ENCODE peak calls at places on chromosomes 16 and 17, in nine cellular contexts. E is HCT116, L is breast epithelium, Y is suprapubic skin, N is heart left ventricle, B is adrenal gland, J is IMR-90, X is A549, A is spleen. I is an unnamed sample. For H3K4me1, the result is how much of the 10 kb centered on the place peaks cover.

GRCh38 chr17:2701996-2702741 is 9.4 kb downstream of the CLUH start:
- DNase-seq in E (no peak), L (peak), Y (peak), N (peak), B (no peak), J (no peak), X (no peak), A (peak), I (no peak)

GRCh38 chr16:20865420-20866126 is 34.6 kb downstream of the DCUN1D3 start:
- DNase-seq in E (peak), L (no peak), Y (no peak), N (no peak), B (no peak), J (peak), X (no peak), A (no peak), I (no peak)

GRCh38 chr16:21116148-21116693 is 34.4 kb downstream of the DNAH3 start:
- DNase-seq in E (no peak), L (no peak), Y (no peak), N (no peak), B (peak), J (no peak), X (no peak), A (no peak), I (no peak)

GRCh38 chr17:62093188-62094155 is 28.4 kb upstream of the MED13 start:
- DNase-seq in E (peak), L (no peak), Y (no peak), N (no peak), B (peak), J (peak), X (peak), A (no peak), I (no peak)

GRCh38 chr16:79008869-79009179 is 591.7 kb downstream of the MAF start:
- DNase-seq in E (no peak), L (no peak), Y (no peak), N (no peak), B (no peak), J (no peak), X (no peak), A (no peak), I (no peak)

GRCh38 chr17:30926516-30926915 is 4.8 kb downstream of the ADAP2 start:
- DNase-seq in E (no peak), L (no peak), Y (peak), N (no peak), B (no peak), J (peak), X (no peak), A (no peak), I (no peak)

GRCh38 chr17:61805399-61805798 is 57.9 kb downstream of the BRIP1 start:
- DNase-seq in E (peak), L (no peak), Y (no peak), N (no peak), B (no peak), J (peak), X (no peak), A (no peak), I (no peak)

GRCh38 chr17:77529328-77529650 is 388.5 kb downstream of the SEC14L1 start:
- DNase-seq in E (no peak), L (no peak), Y (peak), N (no peak), B (no peak), J (no peak), X (no peak), A (no peak), I (no peak)

GRCh38 chr17:58677204-58677880 is 14.5 kb downstream of the TEX14 start:
- DNase-seq in E (no peak), L (no peak), Y (no peak), N (no peak), B (no peak), J (peak), X (no peak), A (no peak), I (no peak)

GRCh38 chr17:67610061-67610460 is 107.7 kb upstream of the NOL11 start:
- DNase-seq in E (no peak), L (no peak), Y (no peak), N (no peak), B (no peak), J (no peak), X (no peak), A (no peak), I (no peak)

GRCh38 chr16:67760831-67761230 is 41.7 kb upstream of the GFOD2 start:
- DNase-seq in E (no peak), L (no peak), Y (no peak), N (no peak), B (no peak), J (no peak), X (no peak), A (no peak), I (no peak)

GRCh38 chr17:63819585-63820537 is 7.4 kb upstream of the PSMC5 start:
- DNase-seq in E (no peak), L (no peak), Y (no peak), N (no peak), B (no peak), J (no peak), X (no peak), A (no peak), I (no peak)
- TF ChIP-seq POLR2A in E (no peak), L (no peak), Y (no peak), N (no peak), B (no peak), J (no peak), X (no peak), A (no peak), I (no peak)

DNA sequence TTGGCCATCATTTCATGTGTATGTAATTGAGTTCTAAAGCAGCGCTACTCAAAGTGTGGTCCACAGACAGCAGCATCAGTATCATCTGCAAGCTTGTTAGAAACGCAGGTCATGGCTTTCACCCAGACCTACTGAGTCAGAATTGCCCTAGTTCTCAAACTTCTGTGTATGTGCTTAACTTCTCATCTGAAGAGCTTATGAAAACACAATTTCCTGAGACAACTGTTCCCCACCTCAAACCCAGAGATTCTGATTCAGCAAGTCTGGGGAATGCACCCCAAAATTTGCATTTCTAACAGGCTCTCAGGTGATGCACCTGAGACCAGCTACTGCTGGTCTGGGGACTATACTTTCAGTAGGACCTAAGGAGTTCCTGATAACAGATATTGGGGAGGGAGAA is 29.1 kb upstream of the SKAP1 start:
- DNase-seq in E (no peak), L (no peak), Y (no peak), N (no peak), B (no peak), J (no peak), X (no peak), A (no peak), I (no peak)
- H3K4me1 ChIP-seq in E (under half), L (under half), Y (under half), N (under half), B (under half), J (under half), X (under half), A (under half), I (under half)

DNA sequence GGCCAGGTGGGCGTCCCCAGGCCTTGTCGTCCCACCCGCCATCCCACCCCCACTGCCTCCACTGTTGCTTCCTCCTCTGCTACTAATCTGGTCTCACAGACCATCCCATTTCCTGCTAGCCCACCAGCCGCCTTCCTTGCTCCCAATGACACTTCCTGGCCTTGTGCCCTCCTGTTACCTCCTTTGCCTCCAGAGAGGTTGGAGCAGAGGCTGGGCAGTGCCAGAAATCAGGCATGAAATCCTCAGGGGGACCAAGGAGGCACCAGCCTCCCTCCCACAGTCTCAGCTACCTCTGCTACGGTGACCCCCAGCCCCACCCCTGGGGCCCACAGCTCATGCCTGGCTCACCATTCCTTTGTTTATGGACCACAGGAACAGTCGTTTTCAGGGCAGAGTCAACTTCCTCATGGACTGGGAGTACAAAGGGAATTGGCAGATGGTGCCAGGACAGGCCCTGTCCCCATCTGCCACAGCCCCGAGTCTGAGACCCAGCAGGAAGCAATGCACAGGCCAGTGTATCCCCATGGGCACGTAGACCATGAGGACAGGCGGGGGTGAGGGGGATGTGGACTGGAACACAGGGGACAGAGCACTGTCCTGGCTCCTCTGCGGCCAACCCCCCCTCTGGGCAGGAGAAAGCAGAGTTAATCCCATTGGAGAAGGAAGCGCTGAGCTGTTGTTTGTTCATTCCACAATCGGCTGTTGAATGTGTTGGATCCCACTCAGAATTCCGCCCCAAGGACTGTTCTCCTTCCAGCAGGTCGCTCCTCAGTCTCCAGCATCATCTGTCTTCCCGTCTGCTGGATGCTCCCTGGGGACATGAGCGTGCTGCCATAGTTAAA is 2.2 kb upstream of the CDH5 start:
- DNase-seq in E (no peak), L (no peak), Y (peak), N (peak), B (peak), J (no peak), X (no peak), A (no peak), I (peak)
- H3K27ac ChIP-seq in E (no peak), L (peak), Y (peak), N (peak), B (peak), J (no peak), X (peak), A (no peak), I (peak)

GRCh38 chr17:42774066-42774750 is 959 bp downstream of the VPS25 start:
- DNase-seq in E (no peak), L (no peak), Y (no peak), N (no peak), B (no peak), J (peak), X (no peak), A (no peak), I (no peak)

GRCh38 chr17:42778570-42778969 is 1.8 kb upstream of the WNK4 start:
- DNase-seq in E (no peak), L (no peak), Y (no peak), N (no peak), B (no peak), J (no peak), X (no peak), A (peak), I (no peak)

GRCh38 chr17:42775534-42776098 is 2.4 kb downstream of the VPS25 start:
- DNase-seq in E (no peak), L (no peak), Y (no peak), N (no peak), B (no peak), J (peak), X (no peak), A (peak), I (no peak)

GRCh38 chr17:42772945-42773289 is 332 bp upstream of the VPS25 start:
- DNase-seq in E (no peak), L (no peak), Y (no peak), N (no peak), B (no peak), J (no peak), X (no peak), A (no peak), I (no peak)

GRCh38 chr17:42773290-42774035 is at the start of gene VPS25:
- DNase-seq in E (peak), L (peak), Y (peak), N (peak), B (peak), J (peak), X (peak), A (peak), I (peak)
- TF ChIP-seq POLR2A in E (peak), L (peak), Y (peak), N (peak), B (peak), J (peak), X (peak), A (peak), I (peak)

GRCh38 chr17:64992325-64992802 is 64.2 kb downstream of the GNA13 start:
- DNase-seq in E (peak), L (peak), Y (no peak), N (no peak), B (peak), J (peak), X (peak), A (no peak), I (no peak)
- H3K4me1 ChIP-seq in E (half or more), L (under half), Y (under half), N (under half), B (under half), J (under half), X (under half), A (under half), I (under half)

GRCh38 chr17:75629157-75629556 is 4.1 kb upstream of the SMIM5 start:
- DNase-seq in E (no peak), L (no peak), Y (no peak), N (no peak), B (no peak), J (no peak), X (no peak), A (no peak), I (no peak)
- H3K27ac ChIP-seq in E (no peak), L (no peak), Y (no peak), N (no peak), B (no peak), J (no peak), X (no peak), A (no peak), I (no peak)

GRCh38 chr17:13176436-13176835 is 158.6 kb upstream of the ELAC2 start:
- DNase-seq in E (no peak), L (no peak), Y (no peak), N (no peak), B (no peak), J (no peak), X (no peak), A (no peak), I (no peak)
- TF ChIP-seq POLR2A in E (no peak), L (no peak), Y (no peak), N (no peak), B (no peak), J (no peak), X (no peak), A (no peak), I (no peak)

GRCh38 chr17:38873646-38874380 is 4.0 kb downstream of the LASP1 start:
- DNase-seq in E (no peak), L (no peak), Y (no peak), N (no peak), B (no peak), J (no peak), X (peak), A (peak), I (no peak)

GRCh38 chr17:38875477-38876080 is 5.7 kb downstream of the LASP1 start:
- DNase-seq in E (no peak), L (no peak), Y (no peak), N (no peak), B (no peak), J (no peak), X (no peak), A (no peak), I (no peak)

GRCh38 chr17:38879878-38880727 is 10.2 kb downstream of the LASP1 start:
- DNase-seq in E (no peak), L (no peak), Y (no peak), N (peak), B (peak), J (peak), X (peak), A (no peak), I (no peak)

GRCh38 chr17:38874505-38875419 is 4.9 kb downstream of the LASP1 start:
- DNase-seq in E (no peak), L (no peak), Y (no peak), N (no peak), B (no peak), J (no peak), X (no peak), A (no peak), I (no peak)

GRCh38 chr17:38877130-38877851 is 7.4 kb downstream of the LASP1 start:
- DNase-seq in E (no peak), L (no peak), Y (no peak), N (no peak), B (no peak), J (no peak), X (no peak), A (peak), I (no peak)
- H3K4me1 ChIP-seq in E (half or more), L (under half), Y (half or more), N (half or more), B (half or more), J (half or more), X (half or more), A (half or more), I (under half)